ENCODE peak calls at places on chromosomes 16 and 17, in five cellular contexts. H is iPS-NIHi11, N is HFFc6, V is GM19239, T is NCI-H2171 treated with DMSO at 0.1 percent for 48 hours. E is an unnamed sample.

GRCh38 chr16:83143788-83144187 is 517.0 kb downstream of the CDH13 start:
- DNase-seq in H (no peak), N (no peak), V (no peak), T (no peak), E (no peak)

GRCh38 chr16:47028767-47029377 is 55.4 kb upstream of the DNAJA2 start:
- DNase-seq in H (no peak), N (no peak), V (no peak), T (no peak), E (no peak)

GRCh38 chr17:80292557-80292956 is 31.9 kb downstream of the RNF213 start:
- DNase-seq in H (no peak), N (no peak), V (no peak), T (no peak), E (no peak)

GRCh38 chr17:49843774-49844350 is 4.0 kb downstream of the TAC4 start:
- DNase-seq in H (peak; percentile 68), N (no peak), V (no peak), T (no peak), E (no peak)

GRCh38 chr16:57023541-57024249 is 34.3 kb downstream of the NLRC5 start:
- DNase-seq in H (no peak), N (no peak), V (no peak), T (no peak), E (peak; percentile 59)

GRCh38 chr16:68564367-68564985 is 25.4 kb downstream of the ZFP90 start:
- DNase-seq in H (no peak), N (peak; percentile 11), V (no peak), T (peak; percentile 8), E (no peak)

GRCh38 chr16:24800586-24800985 is 45.2 kb upstream of the SLC5A11 start:
- DNase-seq in H (peak; percentile 33), N (peak; percentile 9), V (no peak), T (no peak), E (no peak)

GRCh38 chr17:2484876-2485275 is 26.8 kb downstream of the METTL16 start:
- DNase-seq in H (peak; percentile 13), N (no peak), V (no peak), T (peak; percentile 98), E (no peak)

GRCh38 chr16:29231231-29231630 is 175.3 kb downstream of the NPIPB11 start:
- DNase-seq in H (no peak), N (no peak), V (no peak), T (no peak), E (no peak)

GRCh38 chr16:14502932-14503741 is 126.9 kb downstream of the PARN start:
- DNase-seq in H (no peak), N (peak; percentile 36), V (peak; percentile 17), T (no peak), E (no peak)

GRCh38 chr16:11251525-11252481 is 4.2 kb downstream of the SOCS1 start:
- DNase-seq in H (no peak), N (peak; percentile 33), V (no peak), T (peak; percentile 40), E (peak; percentile 78)

GRCh38 chr16:48194828-48195566 is 39.2 kb upstream of the ABCC12 start:
- DNase-seq in H (no peak), N (no peak), V (no peak), T (peak; percentile 89), E (no peak)

GRCh38 chr17:57955183-57955952 is at the start of gene CUEDC1:
- DNase-seq in H (peak; percentile 89), N (peak; percentile 61), V (peak; percentile 86), T (peak; percentile 59), E (peak; percentile 41)

GRCh38 chr17:72119963-72120877 is 600 bp upstream of the SOX9 start:
- DNase-seq in H (peak; percentile 50), N (peak; percentile 62), V (no peak), T (no peak), E (no peak)

GRCh38 chr17:44932096-44932495 is 15.5 kb downstream of the KIF18B start:
- DNase-seq in H (no peak), N (no peak), V (no peak), T (no peak), E (no peak)

GRCh38 chr17:64200080-64201042 is 62.7 kb downstream of the TEX2 start:
- DNase-seq in H (no peak), N (no peak), V (no peak), T (peak; percentile 10), E (peak; percentile 35)

GRCh38 chr16:11295672-11296071 is 14.5 kb upstream of the PRM1 start:
- DNase-seq in H (no peak), N (no peak), V (no peak), T (no peak), E (no peak)

GRCh38 chr16:54430491-54431030 is 144.0 kb upstream of the IRX3 start:
- DNase-seq in H (peak; percentile 45), N (peak; percentile 87), V (no peak), T (no peak), E (no peak)

GRCh38 chr16:53631236-53631635 is 72.4 kb downstream of the RPGRIP1L start:
- DNase-seq in H (no peak), N (no peak), V (no peak), T (no peak), E (no peak)

GRCh38 chr16:88754912-88755744 is 29.9 kb downstream of the PIEZO1 start:
- DNase-seq in H (peak; percentile 75), N (peak; percentile 82), V (no peak), T (no peak), E (no peak)

GRCh38 chr16:29029168-29029994 is 44.5 kb downstream of the LAT start:
- DNase-seq in H (peak; percentile 38), N (peak; percentile 86), V (no peak), T (peak; percentile 80), E (peak; percentile 25)

GRCh38 chr17:44906010-44906646 is 6.9 kb upstream of the EFTUD2 start:
- DNase-seq in H (no peak), N (peak; percentile 86), V (no peak), T (no peak), E (no peak)

GRCh38 chr16:67546761-67547422 is 15.4 kb upstream of the CTCF start:
- DNase-seq in H (peak; percentile 93), N (peak; percentile 44), V (peak; percentile 76), T (peak; percentile 80), E (no peak)

GRCh38 chr17:47197821-47198220 is 8.7 kb upstream of the CDC27 start:
- DNase-seq in H (no peak), N (no peak), V (no peak), T (no peak), E (no peak)